ENCODE peak calls at places on chromosomes 13 and 19, in four cellular contexts. D is HepG2, G is K562, Y is GM12878. O is an unnamed sample.

GRCh38 chr13:111953546-111954178 is 113.3 kb upstream of the SOX1 start:
- DNase-seq in D (no peak), G (no peak), Y (no peak), O (no peak)

GRCh38 chr19:436413-436950 is 24.4 kb downstream of the SHC2 start:
- DNase-seq in G (no peak), D (no peak), Y (no peak), O (no peak)

GRCh38 chr19:57210381-57210780 is 19.1 kb downstream of the ZNF264 start:
- DNase-seq in Y (no peak), G (no peak), D (no peak), O (no peak)

GRCh38 chr19:35120492-35120891 is 4.9 kb downstream of the FXYD3 start:
- DNase-seq in G (no peak), Y (no peak), D (no peak), O (no peak)

GRCh38 chr13:74158606-74159352 is 24.6 kb upstream of the KLF12 start:
- DNase-seq in Y (no peak), D (no peak), G (no peak), O (no peak)

GRCh38 chr19:49150106-49150943 is 4.9 kb downstream of the HRC start:
- DNase-seq in Y (no peak), D (peak; percentile 76), G (peak; percentile 89), O (peak; percentile 75)

GRCh38 chr13:97879646-97880297 is 73.7 kb upstream of the IPO5 start:
- DNase-seq in D (no peak), Y (no peak), G (no peak), O (no peak)

GRCh38 chr13:109939838-109940237 is 153.5 kb upstream of the IRS2 start:
- DNase-seq in D (no peak), Y (no peak), G (no peak), O (no peak)

GRCh38 chr13:41145136-41145908 is 12.7 kb upstream of the KBTBD6 start:
- DNase-seq in D (no peak), Y (no peak), G (no peak), O (no peak)

GRCh38 chr19:51114087-51114714 is 6.0 kb upstream of the CTU1 start:
- DNase-seq in G (no peak), D (no peak), Y (no peak), O (no peak)

GRCh38 chr13:50410921-50411712 is 395.9 kb downstream of the KCNRG start:
- DNase-seq in G (peak; percentile 83), Y (no peak), D (peak; percentile 22), O (peak; percentile 22)

GRCh38 chr13:66765559-66765958 is 464.6 kb downstream of the PCDH9 start:
- DNase-seq in G (no peak), D (no peak), Y (no peak), O (no peak)

GRCh38 chr13:108269601-108270328 is at the start of gene TNFSF13B:
- DNase-seq in Y (peak; percentile 74), D (peak; percentile 7), G (peak; percentile 9), O (no peak)

GRCh38 chr13:74573654-74574053 is 439.4 kb upstream of the KLF12 start:
- DNase-seq in D (peak; percentile 3), Y (no peak), G (peak; percentile 7), O (peak; percentile 56)

GRCh38 chr13:98443329-98443728 is 133.6 kb downstream of the STK24 start:
- DNase-seq in D (no peak), Y (no peak), G (no peak), O (no peak)

GRCh38 chr19:8611890-8612806 is 1.6 kb upstream of the ADAMTS10 start:
- DNase-seq in Y (no peak), D (no peak), G (no peak), O (no peak)

GRCh38 chr19:19342086-19343015 is 21.7 kb downstream of the MAU2 start:
- DNase-seq in Y (no peak), D (peak; percentile 44), G (peak; percentile 87), O (peak; percentile 86)

GRCh38 chr19:28971011-28971410 is 241.9 kb downstream of the UQCRFS1 start:
- DNase-seq in G (no peak), D (no peak), Y (no peak), O (no peak)
- TF ChIP-seq SP1 in G (no peak), D (no peak), Y (no peak), O (no peak)

GRCh38 chr19:30332445-30333234 is 39.5 kb upstream of the ZNF536 start:
- DNase-seq in Y (no peak), G (no peak), D (no peak), O (no peak)
- TF ChIP-seq FOXM1 in Y (no peak), G (no peak), D (no peak), O (no peak)

GRCh38 chr13:25111557-25111956 is 15.6 kb downstream of the PABPC3 start:
- DNase-seq in D (no peak), Y (no peak), G (no peak), O (no peak)

GRCh38 chr13:25112856-25113255 is 16.9 kb downstream of the PABPC3 start:
- DNase-seq in G (no peak), D (no peak), Y (no peak), O (no peak)

GRCh38 chr13:25114220-25114619 is 18.3 kb downstream of the PABPC3 start:
- DNase-seq in D (peak; percentile 62), G (peak; percentile 63), Y (peak; percentile 56), O (peak; percentile 60)

GRCh38 chr13:25103711-25104110 is 7.8 kb downstream of the PABPC3 start:
- DNase-seq in Y (no peak), G (no peak), D (no peak), O (no peak)

DNA sequence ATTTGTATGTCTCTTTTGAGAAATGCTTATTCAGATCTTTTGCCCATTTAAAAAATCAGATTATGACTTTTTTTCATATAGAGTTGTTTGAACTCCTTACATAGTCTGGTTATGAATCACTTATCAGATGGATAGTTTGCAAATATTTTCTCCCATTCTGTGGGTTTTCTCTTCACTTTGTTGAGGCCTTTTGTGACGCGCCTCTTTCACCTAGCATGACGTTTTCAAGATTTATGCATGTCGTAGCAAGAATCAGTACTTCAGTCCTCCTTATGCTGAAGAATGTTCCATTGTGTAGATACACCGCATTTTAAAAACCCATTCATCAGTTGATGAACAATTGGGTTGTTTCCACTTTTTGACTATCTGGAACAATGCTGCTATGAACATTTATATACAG is 13.4 kb downstream of the PABPC3 start:
- DNase-seq in Y (no peak), G (no peak), D (no peak), O (no peak)
- TF ChIP-seq SP1 in Y (no peak), G (no peak), D (no peak), O (no peak)

GRCh38 chr19:15320118-15320517 is 12.2 kb downstream of the BRD4 start:
- DNase-seq in G (no peak), Y (no peak), D (no peak), O (no peak)
- TF ChIP-seq FOXM1 in G (no peak), Y (no peak), D (no peak), O (no peak)

DNA sequence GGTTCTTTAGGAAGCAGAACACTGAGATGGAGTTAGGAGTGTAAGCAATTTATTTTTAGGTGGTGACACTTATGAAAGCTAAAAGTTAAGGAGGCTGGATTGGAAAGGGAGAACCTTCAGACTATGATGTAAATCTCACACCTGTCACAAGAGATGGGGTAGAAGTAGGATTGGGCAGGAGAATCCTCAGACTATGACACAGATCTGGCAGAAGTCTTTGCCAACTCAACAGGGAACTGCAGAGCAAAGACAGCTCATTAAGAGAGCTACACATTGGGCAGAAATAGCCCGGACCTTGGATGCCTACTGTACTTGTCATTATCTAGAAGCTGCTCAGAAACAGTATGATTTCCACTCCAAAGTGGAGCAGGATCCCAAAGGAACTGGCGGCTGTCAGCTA is 134.4 kb downstream of the DNAJC15 start:
- DNase-seq in Y (no peak), G (no peak), D (no peak), O (no peak)
- TF ChIP-seq SP1 in Y (no peak), G (no peak), D (no peak), O (no peak)

GRCh38 chr13:31614073-31614472 is 125.3 kb upstream of the RXFP2 start:
- DNase-seq in Y (no peak), D (no peak), G (no peak), O (no peak)

GRCh38 chr13:31610270-31610998 is 128.9 kb upstream of the RXFP2 start:
- DNase-seq in Y (no peak), D (no peak), G (no peak), O (no peak)

GRCh38 chr13:31611214-31611613 is 128.1 kb upstream of the RXFP2 start:
- DNase-seq in D (no peak), Y (no peak), G (no peak), O (no peak)

GRCh38 chr13:31614704-31615103 is 124.6 kb upstream of the RXFP2 start:
- DNase-seq in D (no peak), G (no peak), Y (no peak), O (no peak)
- TF ChIP-seq FOXM1 in D (no peak), G (no peak), Y (no peak), O (no peak)

DNA sequence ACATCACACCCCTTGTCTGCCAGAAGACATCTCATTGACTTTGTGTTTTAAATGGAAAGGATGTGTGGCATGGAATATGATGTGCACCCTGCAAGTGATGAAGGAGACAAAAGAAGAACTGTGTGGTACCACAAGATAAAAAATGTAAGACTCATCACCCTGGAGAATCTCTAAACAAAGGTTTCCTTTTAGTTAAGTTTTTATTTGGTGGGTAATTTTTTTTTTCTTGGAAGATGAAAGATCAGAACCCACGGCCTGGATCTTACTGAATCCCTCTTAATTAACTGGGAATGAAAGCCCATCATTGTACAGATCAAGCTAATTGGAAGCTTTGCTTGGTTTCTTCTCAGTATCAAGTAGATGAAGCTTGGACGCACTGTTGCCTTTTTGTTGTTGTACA is 129.6 kb downstream of the DCLK1 start:
- DNase-seq in Y (no peak), D (no peak), G (no peak), O (no peak)
- TF ChIP-seq SP1 in Y (no peak), D (no peak), G (no peak), O (no peak)

GRCh38 chr19:30160426-30160825 is 211.8 kb upstream of the ZNF536 start:
- DNase-seq in G (no peak), Y (no peak), D (no peak), O (no peak)

GRCh38 chr19:30162718-30163117 is 209.5 kb upstream of the ZNF536 start:
- DNase-seq in Y (no peak), D (no peak), G (no peak), O (no peak)

GRCh38 chr19:30159636-30160035 is 212.5 kb upstream of the ZNF536 start:
- DNase-seq in Y (no peak), D (no peak), G (no peak), O (no peak)

GRCh38 chr19:30161770-30162169 is 210.4 kb upstream of the ZNF536 start:
- DNase-seq in G (no peak), Y (no peak), D (no peak), O (no peak)

GRCh38 chr19:30160996-30161655 is 211.1 kb upstream of the ZNF536 start:
- DNase-seq in Y (no peak), G (no peak), D (no peak), O (no peak)
- TF ChIP-seq FOXM1 in Y (no peak), G (no peak), D (no peak), O (no peak)

GRCh38 chr19:16328824-16329482 is 4.3 kb downstream of the KLF2 start:
- DNase-seq in Y (no peak), G (no peak), D (no peak), O (no peak)

GRCh38 chr19:16332991-16333624 is 8.5 kb downstream of the KLF2 start:
- DNase-seq in D (no peak), G (no peak), Y (no peak), O (no peak)

GRCh38 chr19:16330368-16330801 is 5.8 kb downstream of the KLF2 start:
- DNase-seq in D (peak; percentile 27), G (peak; percentile 77), Y (no peak), O (no peak)

GRCh38 chr19:16327911-16328823 is 3.5 kb downstream of the KLF2 start:
- DNase-seq in G (no peak), D (no peak), Y (no peak), O (no peak)

GRCh38 chr19:16330811-16331690 is 6.4 kb downstream of the KLF2 start:
- DNase-seq in G (no peak), Y (no peak), D (no peak), O (no peak)
- TF ChIP-seq SP1 in G (no peak), Y (no peak), D (no peak), O (no peak)